ENCODE peak calls at places on chromosomes 12 and 14, in ten cellular contexts. K is PC-9, H is pancreas, U is IMR-90, B is fibroblast of pulmonary artery, T is A549, P is GM12864, Q is epithelial cell of esophagus, S is AG09309, G is uterus. A is an unnamed sample.

GRCh38 chr12:14810953-14811483 is 3.0 kb downstream of the SMCO3 start:
- DNase-seq in H (no peak), P (no peak), Q (peak; percentile 55), S (no peak), T (peak; percentile 38), U (peak; percentile 33), B (peak; percentile 62), G (no peak), K (no peak), A (peak; percentile 56)

GRCh38 chr14:74144789-74145188 is 60.0 kb downstream of the LIN52 start:
- DNase-seq in G (no peak), U (no peak), H (no peak), T (no peak), P (no peak), S (no peak), K (no peak), B (no peak), Q (no peak), A (no peak)

GRCh38 chr14:61101803-61102548 is 120.9 kb downstream of the SLC38A6 start:
- DNase-seq in S (peak; percentile 43), U (peak; percentile 65), P (no peak), K (peak; percentile 53), B (peak; percentile 92), T (no peak), G (no peak), Q (peak; percentile 73), H (no peak), A (peak; percentile 75)

GRCh38 chr14:51823706-51824105 is 36.7 kb upstream of the GNG2 start:
- DNase-seq in G (no peak), K (peak; percentile 69), B (no peak), H (no peak), Q (peak; percentile 55), P (no peak), U (peak; percentile 34), S (no peak), T (no peak), A (peak; percentile 50)

GRCh38 chr12:25518512-25518911 is 34.6 kb downstream of the LMNTD1 start:
- DNase-seq in G (no peak), K (no peak), S (no peak), P (no peak), T (no peak), U (peak; percentile 61), Q (peak; percentile 52), H (no peak), B (no peak), A (peak; percentile 21)

GRCh38 chr12:69900720-69901131 is 75.7 kb downstream of the MYRFL start:
- DNase-seq in P (peak; percentile 16), K (peak; percentile 56), H (no peak), G (peak; percentile 65), S (no peak), T (peak; percentile 31), B (peak; percentile 80), Q (peak; percentile 87), U (peak; percentile 54), A (peak; percentile 79)

GRCh38 chr12:15322164-15323054 is at the start of gene PTPRO:
- DNase-seq in T (no peak), G (peak; percentile 17), S (no peak), P (no peak), Q (peak; percentile 27), B (no peak), U (no peak), K (no peak), H (peak; percentile 69), A (peak; percentile 3)

GRCh38 chr12:109447482-109447881 is 29.6 kb downstream of the KCTD10 start:
- DNase-seq in K (no peak), S (no peak), U (no peak), P (no peak), H (no peak), Q (no peak), T (no peak), B (no peak), G (no peak), A (no peak)

GRCh38 chr12:128853321-128854197 is at the start of gene GLT1D1:
- DNase-seq in S (no peak), Q (no peak), U (no peak), B (no peak), P (no peak), H (peak; percentile 52), G (no peak), K (no peak), T (no peak), A (no peak)

GRCh38 chr14:74618078-74618952 is 6.3 kb upstream of the LTBP2 start:
- DNase-seq in H (no peak), P (no peak), U (peak; percentile 74), B (peak; percentile 78), K (peak; percentile 100), T (peak; percentile 48), G (no peak), Q (peak; percentile 88), S (no peak), A (peak; percentile 83)

GRCh38 chr12:87150969-87151662 is 878.1 kb downstream of the C12orf50 start:
- DNase-seq in B (no peak), S (no peak), K (peak; percentile 62), U (no peak), G (no peak), P (no peak), T (no peak), Q (peak; percentile 53), H (peak; percentile 3), A (no peak)

GRCh38 chr12:20625531-20625930 is 69.6 kb upstream of the SLCO1C1 start:
- DNase-seq in T (no peak), S (no peak), K (no peak), H (no peak), U (no peak), Q (no peak), G (no peak), P (no peak), B (no peak), A (no peak)

GRCh38 chr14:45492876-45493275 is 239.9 kb upstream of the MIS18BP1 start:
- DNase-seq in U (no peak), K (no peak), H (no peak), Q (peak; percentile 6), P (no peak), S (no peak), B (no peak), G (no peak), T (no peak), A (no peak)

GRCh38 chr14:29085546-29085945 is 319.0 kb downstream of the FOXG1 start:
- DNase-seq in G (no peak), Q (peak; percentile 13), B (peak; percentile 3), S (no peak), P (no peak), K (no peak), U (peak; percentile 5), H (no peak), T (peak; percentile 1), A (peak; percentile 57)

GRCh38 chr12:50677858-50678257 is 86.0 kb upstream of the ATF1 start:
- DNase-seq in P (no peak), Q (no peak), H (no peak), G (no peak), T (no peak), B (peak; percentile 62), S (no peak), K (no peak), U (peak; percentile 57), A (no peak)

GRCh38 chr12:2084553-2085296 is 31.9 kb downstream of the CACNA1C start:
- DNase-seq in P (no peak), S (no peak), G (peak; percentile 59), B (peak; percentile 58), T (no peak), U (peak; percentile 89), H (no peak), K (no peak), Q (no peak), A (peak; percentile 47)

GRCh38 chr12:84553331-84554117 is 359.1 kb downstream of the SLC6A15 start:
- DNase-seq in B (no peak), Q (no peak), P (no peak), U (no peak), T (no peak), G (no peak), K (no peak), S (no peak), H (no peak), A (no peak)
- TF ChIP-seq CTCF in B (no peak), Q (no peak), P (no peak), U (no peak), T (no peak), G (no peak), K (no peak), S (no peak), H (no peak), A (no peak)

GRCh38 chr14:98370352-98370751 is 901.6 kb downstream of the BCL11B start:
- DNase-seq in U (no peak), S (no peak), Q (peak; percentile 80), T (no peak), P (no peak), H (no peak), G (no peak), K (no peak), B (no peak), A (no peak)
- H3K4me3 ChIP-seq in U (no peak overlapping the region), S (no peak overlapping the region), Q (no peak overlapping the region), T (no peak overlapping the region), P (no peak overlapping the region), H (no peak overlapping the region), G (no peak overlapping the region), K (no peak overlapping the region), B (no peak overlapping the region), A (no peak overlapping the region)

GRCh38 chr14:100653409-100653808 is 66.2 kb upstream of the BEGAIN start:
- DNase-seq in Q (no peak), P (no peak), B (no peak), S (no peak), H (peak; percentile 33), U (no peak), T (no peak), G (no peak), K (no peak), A (no peak)
- TF ChIP-seq CTCF in Q (peak; percentile 25), P (peak; percentile 65), B (peak; percentile 49), S (peak; percentile 49), H (no peak), U (peak; percentile 30), T (peak; percentile 57), G (no peak), K (peak; percentile 37), A (peak; percentile 72)

DNA sequence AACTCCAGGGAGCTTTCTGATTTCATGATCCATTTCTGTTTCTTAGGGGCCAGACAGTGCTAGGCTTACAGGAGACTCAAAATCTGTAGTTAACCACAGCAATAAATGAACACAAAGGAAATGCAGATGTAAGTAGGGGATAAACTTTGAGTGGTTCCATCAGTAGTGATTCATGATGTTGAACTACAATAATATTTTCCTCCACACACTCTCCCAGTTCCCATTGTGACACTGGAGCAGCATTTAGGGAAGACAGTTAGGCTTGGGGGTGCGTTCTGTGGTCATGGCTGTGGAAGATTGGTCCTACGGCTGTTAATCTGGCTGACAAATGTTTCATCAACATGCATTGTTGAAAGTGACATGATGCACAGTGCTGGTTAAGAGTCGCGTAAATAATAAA is 66.9 kb downstream of the HMGA2 start:
- DNase-seq in T (no peak), K (no peak), G (no peak), H (no peak), Q (no peak), U (peak; percentile 57), B (peak; percentile 47), P (no peak), S (no peak), A (no peak)
- H3K4me3 ChIP-seq in T (no peak overlapping the region), K (no peak overlapping the region), G (no peak overlapping the region), H (no peak overlapping the region), Q (no peak overlapping the region), U (no peak overlapping the region), B (peak overlapping the region; percentile 34), P (no peak overlapping the region), S (no peak overlapping the region), A (no peak overlapping the region)

GRCh38 chr12:106889950-106890626 is 65.6 kb upstream of the TMEM263 start:
- DNase-seq in P (no peak), S (no peak), H (no peak), G (no peak), U (no peak), B (no peak), Q (no peak), K (no peak), T (no peak), A (no peak)
- TF ChIP-seq CTCF in P (no peak), S (no peak), H (no peak), G (no peak), U (no peak), B (no peak), Q (no peak), K (no peak), T (no peak), A (no peak)